ENCODE peak calls at places on chromosomes 6 and 20, in eight cellular contexts. T is K562, H is MM.1S, U is stomach, L is fibroblast of mammary gland, Q is cardiac muscle cell, M is fibroblast of lung, A is A673. Z is an unnamed sample.

GRCh38 chr6:163756079-163756478 is 341.6 kb downstream of the QKI start:
- DNase-seq in U (no peak), H (peak), L (no peak), M (no peak), A (no peak), Q (no peak), T (no peak), Z (no peak)

GRCh38 chr20:25052255-25053206 is 5.4 kb downstream of the ACSS1 start:
- DNase-seq in H (no peak), A (no peak), M (peak), L (no peak), Q (peak), T (no peak), U (peak), Z (peak)

GRCh38 chr20:35637266-35637665 is 21.6 kb downstream of the SPAG4 start:
- DNase-seq in H (no peak), Q (no peak), M (no peak), T (no peak), U (no peak), L (no peak), A (no peak), Z (no peak)

GRCh38 chr20:20364747-20365558 is 3.0 kb upstream of the INSM1 start:
- DNase-seq in M (no peak), L (no peak), U (no peak), H (no peak), T (no peak), Q (no peak), A (no peak), Z (no peak)

GRCh38 chr20:41330343-41330720 is 10.3 kb upstream of the LPIN3 start:
- DNase-seq in A (no peak), Q (no peak), M (peak), T (no peak), H (no peak), U (no peak), L (no peak), Z (peak)

GRCh38 chr6:76351275-76351674 is 278.8 kb upstream of the IMPG1 start:
- DNase-seq in L (no peak), Q (peak), U (no peak), T (no peak), M (no peak), A (peak), H (peak), Z (no peak)

GRCh38 chr6:155121699-155122098 is 126.6 kb downstream of the TIAM2 start:
- DNase-seq in M (peak), Q (peak), T (no peak), A (no peak), L (no peak), H (no peak), U (no peak), Z (no peak)

GRCh38 chr6:44169154-44169553 is 10.5 kb downstream of the CAPN11 start:
- DNase-seq in H (no peak), T (peak), M (no peak), U (peak), Q (no peak), L (peak), A (no peak), Z (no peak)

GRCh38 chr6:134398453-134398852 is 80.5 kb upstream of the SGK1 start:
- DNase-seq in U (no peak), Q (no peak), M (no peak), T (peak), H (no peak), L (no peak), A (no peak), Z (no peak)

GRCh38 chr6:158835616-158836221 is 16.6 kb upstream of the EZR start:
- DNase-seq in Q (peak), U (peak), L (peak), H (no peak), T (peak), A (no peak), M (no peak), Z (no peak)

GRCh38 chr20:31927758-31928157 is 24.1 kb downstream of the PDRG1 start:
- DNase-seq in U (no peak), A (no peak), Q (no peak), H (no peak), L (no peak), M (no peak), T (no peak), Z (peak)

GRCh38 chr6:107113460-107114212 is 1.7 kb downstream of the BEND3 start:
- DNase-seq in T (peak), H (peak), U (no peak), A (no peak), Q (no peak), L (no peak), M (no peak), Z (no peak)

GRCh38 chr20:43383026-43383795 is 74.5 kb upstream of the SRSF6 start:
- DNase-seq in U (no peak), T (no peak), A (no peak), H (no peak), L (peak), Q (peak), M (peak), Z (no peak)

GRCh38 chr6:9101920-9102319 is 666.6 kb upstream of the SLC35B3 start:
- DNase-seq in L (no peak), M (no peak), Q (no peak), A (peak), U (no peak), T (no peak), H (no peak), Z (no peak)

GRCh38 chr6:137799950-137800568 is 67.0 kb upstream of the TNFAIP3 start:
- DNase-seq in A (peak), Q (peak), M (peak), U (no peak), H (peak), T (peak), L (peak), Z (no peak)

GRCh38 chr6:122555561-122555960 is 54.6 kb upstream of the PKIB start:
- DNase-seq in T (no peak), Q (no peak), A (no peak), L (no peak), M (no peak), H (no peak), U (no peak), Z (no peak)

GRCh38 chr20:49344975-49345374 is 67.1 kb upstream of the ZNFX1 start:
- DNase-seq in A (peak), T (no peak), L (peak), Q (peak), U (no peak), M (peak), H (no peak), Z (peak)

GRCh38 chr20:4805663-4806449 is 84.1 kb downstream of the PRND start:
- DNase-seq in Q (no peak), L (no peak), T (no peak), H (no peak), M (no peak), U (no peak), A (no peak), Z (no peak)

GRCh38 chr20:34262488-34263288 is 21.5 kb downstream of the ASIP start:
- DNase-seq in M (peak), T (peak), U (peak), H (peak), A (no peak), L (peak), Q (peak), Z (no peak)

GRCh38 chr20:11076434-11076833 is 402.6 kb upstream of the JAG1 start:
- DNase-seq in M (no peak), U (no peak), A (no peak), H (no peak), L (no peak), Q (no peak), T (no peak), Z (no peak)

GRCh38 chr20:49415664-49416044 is 66.8 kb downstream of the KCNB1 start:
- DNase-seq in M (no peak), T (no peak), Q (no peak), H (no peak), A (no peak), L (no peak), U (no peak), Z (no peak)

GRCh38 chr6:32819729-32820128 is 2.9 kb upstream of the HLA-DOB start:
- DNase-seq in U (no peak), A (peak), Q (peak), L (peak), T (peak), H (no peak), M (peak), Z (no peak)

GRCh38 chr20:12570371-12570770 is 438.4 kb upstream of the SPTLC3 start:
- DNase-seq in A (peak), Q (peak), M (no peak), H (peak), U (no peak), T (no peak), L (no peak), Z (no peak)

GRCh38 chr20:56628015-56628872 is 862 bp upstream of the TFAP2C start:
- DNase-seq in M (no peak), U (no peak), A (no peak), Q (peak), L (no peak), T (no peak), H (peak), Z (no peak)

GRCh38 chr6:28281288-28282064 is at the start of gene PGBD1:
- DNase-seq in Q (peak), L (peak), U (peak), H (peak), T (peak), M (peak), A (peak), Z (peak)

GRCh38 chr20:19583532-19584175 is 174.4 kb upstream of the RIN2 start:
- DNase-seq in L (peak), M (peak), U (peak), Q (peak), A (peak), T (peak), H (peak), Z (no peak)

GRCh38 chr6:55636406-55637102 is 57.6 kb upstream of the HMGCLL1 start:
- DNase-seq in Q (peak), U (no peak), M (peak), L (peak), A (peak), T (no peak), H (no peak), Z (no peak)

GRCh38 chr6:160837146-160837545 is 135.1 kb downstream of the PLG start:
- DNase-seq in U (no peak), Q (no peak), M (no peak), H (no peak), L (no peak), T (no peak), A (no peak), Z (no peak)

GRCh38 chr20:45059022-45059728 is 41.8 kb downstream of the KCNS1 start:
- DNase-seq in Q (peak), T (no peak), L (peak), H (peak), U (no peak), M (peak), A (no peak), Z (no peak)

GRCh38 chr6:136955123-136955522 is 33.0 kb downstream of the SLC35D3 start:
- DNase-seq in A (no peak), Q (no peak), H (no peak), L (no peak), U (no peak), T (no peak), M (no peak), Z (no peak)

GRCh38 chr20:41475507-41475906 is 108.9 kb upstream of the EMILIN3 start:
- DNase-seq in U (no peak), A (no peak), M (peak), Q (peak), T (no peak), L (peak), H (no peak), Z (no peak)

GRCh38 chr20:44618318-44618731 is 33.2 kb downstream of the ADA start:
- DNase-seq in T (no peak), L (no peak), H (no peak), A (no peak), Q (no peak), M (no peak), U (peak), Z (peak)

GRCh38 chr6:39937686-39938333 is 3.5 kb upstream of the MOCS1 start:
- DNase-seq in H (no peak), L (no peak), U (no peak), M (no peak), T (no peak), A (no peak), Q (no peak), Z (no peak)

GRCh38 chr6:74892091-74892490 is 313.8 kb downstream of the COL12A1 start:
- DNase-seq in L (no peak), Q (no peak), T (no peak), H (no peak), U (no peak), M (no peak), A (no peak), Z (no peak)

GRCh38 chr6:105780146-105780860 is 305.8 kb upstream of the PRDM1 start:
- DNase-seq in T (no peak), A (no peak), Q (no peak), H (peak), U (no peak), M (peak), L (no peak), Z (no peak)

GRCh38 chr20:57205625-57206219 is 60.7 kb downstream of the BMP7 start:
- DNase-seq in Q (peak), L (peak), M (peak), H (no peak), A (no peak), U (no peak), T (no peak), Z (peak)

GRCh38 chr6:52426667-52427066 is 6.5 kb downstream of the EFHC1 start:
- DNase-seq in T (no peak), H (no peak), U (no peak), Q (no peak), M (peak), A (no peak), L (no peak), Z (no peak)

DNA sequence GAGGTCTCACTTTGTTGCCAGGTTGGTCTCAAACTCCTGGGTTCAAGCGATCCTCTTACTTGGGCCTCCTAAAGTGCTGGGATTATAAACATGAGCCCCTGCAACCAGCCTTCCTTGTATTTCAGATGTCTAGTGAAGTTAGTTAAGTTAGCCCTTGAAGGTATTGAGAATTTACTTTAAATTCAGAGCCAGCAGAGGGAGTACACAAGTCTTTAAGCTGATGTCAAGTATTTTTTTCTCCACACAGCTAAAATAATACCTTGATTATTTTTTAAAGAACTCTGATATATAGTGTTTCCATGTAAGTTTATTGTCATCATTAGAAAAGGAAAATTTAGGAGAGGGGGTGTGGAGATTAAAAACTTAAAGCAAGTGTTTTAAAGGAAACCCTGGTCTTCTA is 9.8 kb downstream of the FOXO3 start:
- DNase-seq in M (no peak), Q (no peak), T (no peak), H (peak), A (no peak), U (no peak), L (peak), Z (no peak)
- TF ChIP-seq CTCF in M (no peak), Q (peak), T (peak), H (peak), A (no peak), U (no peak), L (peak), Z (peak)

GRCh38 chr6:29631209-29631810 is 1.7 kb downstream of the GABBR1 start:
- DNase-seq in A (no peak), H (no peak), Q (peak), M (peak), L (no peak), U (no peak), T (peak), Z (no peak)

GRCh38 chr6:29637247-29637646 is 4.3 kb upstream of the GABBR1 start:
- DNase-seq in Q (no peak), U (no peak), L (no peak), A (no peak), T (no peak), M (no peak), H (no peak), Z (no peak)

GRCh38 chr6:29631860-29632731 is 887 bp downstream of the GABBR1 start:
- DNase-seq in A (peak), T (peak), Q (peak), U (peak), M (peak), H (peak), L (peak), Z (peak)

GRCh38 chr6:29632789-29633531 is at the start of gene GABBR1:
- DNase-seq in U (peak), L (peak), H (peak), Q (peak), M (peak), A (peak), T (peak), Z (peak)

DNA sequence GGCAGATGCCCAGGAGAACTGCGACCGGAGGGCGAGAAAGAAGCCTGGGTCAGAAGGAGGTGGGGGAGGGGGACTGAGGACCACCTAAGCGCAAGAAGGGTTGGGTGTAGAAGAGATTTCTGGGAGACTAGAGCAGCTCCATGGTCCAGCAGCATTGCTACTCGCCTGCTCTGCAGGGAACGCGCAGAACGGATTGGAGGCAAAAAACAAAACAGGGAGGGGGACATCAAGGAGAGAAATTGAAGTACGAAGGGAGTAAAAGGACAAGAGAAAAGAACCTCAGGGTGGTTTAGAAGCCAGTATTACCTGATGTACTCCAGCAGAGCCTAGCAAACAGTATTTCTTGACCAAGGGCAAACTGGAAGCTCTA is 534 bp upstream of the GABBR1 start:
- DNase-seq in L (no peak), H (no peak), A (peak), T (peak), Q (no peak), U (no peak), M (no peak), Z (no peak)
- H3K4me3 ChIP-seq in L (peak), H (peak), A (peak), T (peak), Q (peak), U (peak), M (peak), Z (peak)

GRCh38 chr20:23078994-23079364 is 7.1 kb downstream of the CD93 start:
- DNase-seq in Q (no peak), L (no peak), U (no peak), A (no peak), T (peak), M (no peak), H (no peak), Z (no peak)
- TF ChIP-seq CTCF in Q (peak), L (no peak), U (no peak), A (peak), T (peak), M (peak), H (no peak), Z (no peak)

DNA sequence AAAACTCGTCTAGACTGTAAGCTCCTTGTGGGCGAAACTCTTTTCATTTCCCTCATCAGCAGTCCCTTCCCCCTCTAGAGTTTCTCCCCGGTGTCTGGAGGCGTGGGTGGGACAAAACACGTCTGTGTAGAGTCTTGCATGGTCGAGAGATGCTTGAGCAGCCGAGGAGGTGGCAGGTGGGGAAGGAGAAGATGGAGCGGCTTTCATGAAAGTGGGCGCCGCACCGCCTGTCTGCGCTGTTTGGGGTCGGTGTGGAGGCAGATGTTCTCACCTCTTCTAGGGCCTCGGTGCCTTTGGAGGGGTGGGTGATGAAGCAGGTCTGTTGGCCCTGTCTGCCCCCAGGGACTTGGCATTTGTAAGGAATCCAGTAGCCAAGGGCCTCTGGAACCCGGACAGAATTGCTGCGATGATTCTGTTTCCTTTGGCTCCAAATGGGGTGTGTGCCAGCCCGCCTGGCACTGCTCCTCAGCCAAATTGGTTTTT is 1.2 kb downstream of the BRPF3 start:
- DNase-seq in T (peak), H (no peak), Q (no peak), L (no peak), A (peak), U (no peak), M (no peak), Z (no peak)
- H3K4me3 ChIP-seq in T (peak), H (peak), Q (peak), L (peak), A (peak), U (peak), M (peak), Z (peak)

GRCh38 chr6:120407696-120408095 is 926.6 kb downstream of the TBC1D32 start:
- DNase-seq in U (no peak), L (no peak), T (no peak), A (no peak), Q (no peak), M (no peak), H (no peak), Z (no peak)

GRCh38 chr6:120411394-120411793 is 922.9 kb downstream of the TBC1D32 start:
- DNase-seq in Q (no peak), M (no peak), L (no peak), A (no peak), T (no peak), U (no peak), H (no peak), Z (no peak)

GRCh38 chr6:120410586-120410985 is 923.7 kb downstream of the TBC1D32 start:
- DNase-seq in Q (no peak), L (no peak), U (no peak), A (no peak), T (no peak), H (no peak), M (no peak), Z (no peak)

DNA sequence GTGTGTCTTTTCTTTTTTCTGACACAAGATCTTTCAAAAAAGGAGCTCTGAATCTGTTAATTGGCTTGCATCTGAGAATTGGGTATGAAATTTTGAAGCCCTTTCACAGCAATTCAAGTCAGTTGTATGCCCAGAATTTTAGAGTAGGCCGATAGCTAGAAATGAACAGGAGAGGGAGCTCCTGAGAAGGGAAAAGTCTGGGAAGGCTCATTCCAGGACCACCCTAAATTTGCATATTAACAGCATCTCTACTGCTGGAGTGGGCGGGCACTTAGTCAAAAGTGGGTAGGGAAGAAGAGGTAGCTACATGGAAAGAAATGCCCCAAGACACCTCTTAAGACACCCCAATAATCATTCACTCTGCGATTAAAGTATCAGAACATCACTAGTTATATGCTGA is 928.3 kb downstream of the TBC1D32 start:
- DNase-seq in H (no peak), Q (no peak), A (peak), T (no peak), U (no peak), M (no peak), L (no peak), Z (no peak)
- TF ChIP-seq CTCF in H (no peak), Q (no peak), A (peak), T (no peak), U (no peak), M (no peak), L (peak), Z (peak)